ENCODE peak calls at places on chromosomes 4 and X, in five cellular contexts. One of them, this sample, is unnamed.

GRCh38 chr4:150366487-150366999 is 215.4 kb upstream of the MAB21L2 start:
- DNase-seq in HCT116: no peak
- DNase-seq in activated CD4-positive, alpha-beta T cell treated with anti-CD3 and anti-CD28 coated beads, Interleukin-2, amount 50 U/mL, for 24 hours: no peak
- DNase-seq in stimulated activated naive CD4-positive, alpha-beta T cell treated with Interleukin-2 at 50 U/mL for 16 hours: no peak
- DNase-seq in left lobe of liver: no peak
- DNase-seq in this sample: no peak

GRCh38 chrX:16771483-16772398 is 14.5 kb upstream of the TXLNG start:
- DNase-seq in HCT116: peak
- DNase-seq in activated CD4-positive, alpha-beta T cell treated with anti-CD3 and anti-CD28 coated beads, Interleukin-2, amount 50 U/mL, for 24 hours: no peak
- DNase-seq in stimulated activated naive CD4-positive, alpha-beta T cell treated with Interleukin-2 at 50 U/mL for 16 hours: no peak
- DNase-seq in left lobe of liver: no peak
- DNase-seq in this sample: no peak

GRCh38 chrX:29617725-29618124 is 597.6 kb upstream of the MAGEB2 start:
- DNase-seq in HCT116: no peak
- DNase-seq in activated CD4-positive, alpha-beta T cell treated with anti-CD3 and anti-CD28 coated beads, Interleukin-2, amount 50 U/mL, for 24 hours: no peak
- DNase-seq in stimulated activated naive CD4-positive, alpha-beta T cell treated with Interleukin-2 at 50 U/mL for 16 hours: no peak
- DNase-seq in left lobe of liver: no peak
- DNase-seq in this sample: no peak

GRCh38 chr4:114249561-114250356 is 270.3 kb upstream of the ARSJ start:
- DNase-seq in HCT116: no peak
- DNase-seq in activated CD4-positive, alpha-beta T cell treated with anti-CD3 and anti-CD28 coated beads, Interleukin-2, amount 50 U/mL, for 24 hours: no peak
- DNase-seq in stimulated activated naive CD4-positive, alpha-beta T cell treated with Interleukin-2 at 50 U/mL for 16 hours: no peak
- DNase-seq in left lobe of liver: no peak
- DNase-seq in this sample: no peak

GRCh38 chr4:98290511-98290910 is 29.3 kb downstream of the RAP1GDS1 start:
- DNase-seq in HCT116: no peak
- DNase-seq in activated CD4-positive, alpha-beta T cell treated with anti-CD3 and anti-CD28 coated beads, Interleukin-2, amount 50 U/mL, for 24 hours: no peak
- DNase-seq in stimulated activated naive CD4-positive, alpha-beta T cell treated with Interleukin-2 at 50 U/mL for 16 hours: no peak
- DNase-seq in left lobe of liver: no peak
- DNase-seq in this sample: no peak

GRCh38 chr4:155973639-155974475 is 20.2 kb upstream of the CTSO start:
- DNase-seq in HCT116: no peak
- DNase-seq in activated CD4-positive, alpha-beta T cell treated with anti-CD3 and anti-CD28 coated beads, Interleukin-2, amount 50 U/mL, for 24 hours: no peak
- DNase-seq in stimulated activated naive CD4-positive, alpha-beta T cell treated with Interleukin-2 at 50 U/mL for 16 hours: no peak
- DNase-seq in left lobe of liver: no peak
- DNase-seq in this sample: no peak

GRCh38 chrX:40109288-40110008 is 11.7 kb upstream of the BCOR start:
- DNase-seq in HCT116: no peak
- DNase-seq in activated CD4-positive, alpha-beta T cell treated with anti-CD3 and anti-CD28 coated beads, Interleukin-2, amount 50 U/mL, for 24 hours: no peak
- DNase-seq in stimulated activated naive CD4-positive, alpha-beta T cell treated with Interleukin-2 at 50 U/mL for 16 hours: no peak
- DNase-seq in left lobe of liver: peak
- DNase-seq in this sample: no peak

GRCh38 chr4:55272102-55272501 is 73.9 kb upstream of the SRD5A3 start:
- DNase-seq in HCT116: no peak
- DNase-seq in activated CD4-positive, alpha-beta T cell treated with anti-CD3 and anti-CD28 coated beads, Interleukin-2, amount 50 U/mL, for 24 hours: no peak
- DNase-seq in stimulated activated naive CD4-positive, alpha-beta T cell treated with Interleukin-2 at 50 U/mL for 16 hours: no peak
- DNase-seq in left lobe of liver: no peak
- DNase-seq in this sample: no peak

GRCh38 chr4:152169666-152170065 is 366.2 kb downstream of the FBXW7 start:
- DNase-seq in HCT116: no peak
- DNase-seq in activated CD4-positive, alpha-beta T cell treated with anti-CD3 and anti-CD28 coated beads, Interleukin-2, amount 50 U/mL, for 24 hours: no peak
- DNase-seq in stimulated activated naive CD4-positive, alpha-beta T cell treated with Interleukin-2 at 50 U/mL for 16 hours: no peak
- DNase-seq in left lobe of liver: no peak
- DNase-seq in this sample: no peak

GRCh38 chr4:109215511-109215910 is 86.9 kb downstream of the COL25A1 start:
- DNase-seq in HCT116: no peak
- DNase-seq in activated CD4-positive, alpha-beta T cell treated with anti-CD3 and anti-CD28 coated beads, Interleukin-2, amount 50 U/mL, for 24 hours: no peak
- DNase-seq in stimulated activated naive CD4-positive, alpha-beta T cell treated with Interleukin-2 at 50 U/mL for 16 hours: no peak
- DNase-seq in left lobe of liver: no peak
- DNase-seq in this sample: no peak

GRCh38 chr4:128424524-128425195 is 137.0 kb upstream of the PGRMC2 start:
- DNase-seq in HCT116: no peak
- DNase-seq in activated CD4-positive, alpha-beta T cell treated with anti-CD3 and anti-CD28 coated beads, Interleukin-2, amount 50 U/mL, for 24 hours: no peak
- DNase-seq in stimulated activated naive CD4-positive, alpha-beta T cell treated with Interleukin-2 at 50 U/mL for 16 hours: no peak
- DNase-seq in left lobe of liver: no peak
- DNase-seq in this sample: no peak

GRCh38 chrX:153662266-153662665 is 11.3 kb downstream of the PNCK start:
- DNase-seq in HCT116: peak
- DNase-seq in activated CD4-positive, alpha-beta T cell treated with anti-CD3 and anti-CD28 coated beads, Interleukin-2, amount 50 U/mL, for 24 hours: peak
- DNase-seq in stimulated activated naive CD4-positive, alpha-beta T cell treated with Interleukin-2 at 50 U/mL for 16 hours: peak
- DNase-seq in left lobe of liver: no peak
- DNase-seq in this sample: no peak

GRCh38 chr4:109278594-109279031 is 23.8 kb downstream of the COL25A1 start:
- DNase-seq in HCT116: no peak
- DNase-seq in activated CD4-positive, alpha-beta T cell treated with anti-CD3 and anti-CD28 coated beads, Interleukin-2, amount 50 U/mL, for 24 hours: no peak
- DNase-seq in stimulated activated naive CD4-positive, alpha-beta T cell treated with Interleukin-2 at 50 U/mL for 16 hours: no peak
- DNase-seq in left lobe of liver: no peak
- DNase-seq in this sample: no peak

GRCh38 chrX:119690921-119691716 is 1.8 kb downstream of the SEPTIN6 start:
- DNase-seq in HCT116: no peak
- DNase-seq in activated CD4-positive, alpha-beta T cell treated with anti-CD3 and anti-CD28 coated beads, Interleukin-2, amount 50 U/mL, for 24 hours: no peak
- DNase-seq in stimulated activated naive CD4-positive, alpha-beta T cell treated with Interleukin-2 at 50 U/mL for 16 hours: peak
- DNase-seq in left lobe of liver: peak
- DNase-seq in this sample: no peak

GRCh38 chrX:31715675-31716074 is 643.8 kb upstream of the FTHL17 start:
- DNase-seq in HCT116: no peak
- DNase-seq in activated CD4-positive, alpha-beta T cell treated with anti-CD3 and anti-CD28 coated beads, Interleukin-2, amount 50 U/mL, for 24 hours: no peak
- DNase-seq in stimulated activated naive CD4-positive, alpha-beta T cell treated with Interleukin-2 at 50 U/mL for 16 hours: no peak
- DNase-seq in left lobe of liver: no peak
- DNase-seq in this sample: no peak

GRCh38 chr4:173167793-173168395 is 717 bp upstream of the GALNT7 start:
- DNase-seq in HCT116: peak
- DNase-seq in activated CD4-positive, alpha-beta T cell treated with anti-CD3 and anti-CD28 coated beads, Interleukin-2, amount 50 U/mL, for 24 hours: peak
- DNase-seq in stimulated activated naive CD4-positive, alpha-beta T cell treated with Interleukin-2 at 50 U/mL for 16 hours: no peak
- DNase-seq in left lobe of liver: peak
- DNase-seq in this sample: peak